ENCODE peak calls at places on chromosomes 2 and 18, in eight cellular contexts. One of them, this sample, is unnamed.

GRCh38 chr18:48074929-48075706 is 144.7 kb upstream of the SMAD2 start:
- DNase-seq in activated CD4-positive, alpha-beta memory T cell treated with anti-CD3 and anti-CD28 coated beads, Interleukin-2, amount 10 ng/mL, durations not matched to agents 7 days and 5 days: no peak
- DNase-seq in BJ: no peak
- DNase-seq in stimulated activated CD4-positive, alpha-beta T cell treated with anti-CD3 and anti-CD28 coated beads, Interleukin-1b, Interleukin-23, amount 100 ng/mL, for 48 hours: no peak
- DNase-seq in GM10248: no peak
- DNase-seq in iris pigment epithelial cell: no peak
- DNase-seq in AML-193: no peak
- DNase-seq in SW480: no peak
- DNase-seq in this sample: no peak

GRCh38 chr18:45542043-45542442 is 73.2 kb upstream of the SLC14A2 start:
- DNase-seq in activated CD4-positive, alpha-beta memory T cell treated with anti-CD3 and anti-CD28 coated beads, Interleukin-2, amount 10 ng/mL, durations not matched to agents 7 days and 5 days: no peak
- DNase-seq in BJ: no peak
- DNase-seq in stimulated activated CD4-positive, alpha-beta T cell treated with anti-CD3 and anti-CD28 coated beads, Interleukin-1b, Interleukin-23, amount 100 ng/mL, for 48 hours: no peak
- DNase-seq in GM10248: no peak
- DNase-seq in iris pigment epithelial cell: no peak
- DNase-seq in AML-193: no peak
- DNase-seq in SW480: no peak
- DNase-seq in this sample: no peak

GRCh38 chr18:7514796-7515440 is 52.2 kb upstream of the PTPRM start:
- DNase-seq in activated CD4-positive, alpha-beta memory T cell treated with anti-CD3 and anti-CD28 coated beads, Interleukin-2, amount 10 ng/mL, durations not matched to agents 7 days and 5 days: no peak
- DNase-seq in BJ: no peak
- DNase-seq in stimulated activated CD4-positive, alpha-beta T cell treated with anti-CD3 and anti-CD28 coated beads, Interleukin-1b, Interleukin-23, amount 100 ng/mL, for 48 hours: no peak
- DNase-seq in GM10248: no peak
- DNase-seq in iris pigment epithelial cell: no peak
- DNase-seq in AML-193: no peak
- DNase-seq in SW480: no peak
- DNase-seq in this sample: no peak

GRCh38 chr2:230700447-230700846 is 12.2 kb upstream of the CAB39 start:
- DNase-seq in activated CD4-positive, alpha-beta memory T cell treated with anti-CD3 and anti-CD28 coated beads, Interleukin-2, amount 10 ng/mL, durations not matched to agents 7 days and 5 days: no peak
- DNase-seq in BJ: no peak
- DNase-seq in stimulated activated CD4-positive, alpha-beta T cell treated with anti-CD3 and anti-CD28 coated beads, Interleukin-1b, Interleukin-23, amount 100 ng/mL, for 48 hours: no peak
- DNase-seq in GM10248: no peak
- DNase-seq in iris pigment epithelial cell: no peak
- DNase-seq in AML-193: peak; percentile 65
- DNase-seq in SW480: no peak
- DNase-seq in this sample: no peak

GRCh38 chr2:38178556-38179419 is 102.8 kb upstream of the CYP1B1 start:
- DNase-seq in activated CD4-positive, alpha-beta memory T cell treated with anti-CD3 and anti-CD28 coated beads, Interleukin-2, amount 10 ng/mL, durations not matched to agents 7 days and 5 days: no peak
- DNase-seq in BJ: peak; percentile 56
- DNase-seq in stimulated activated CD4-positive, alpha-beta T cell treated with anti-CD3 and anti-CD28 coated beads, Interleukin-1b, Interleukin-23, amount 100 ng/mL, for 48 hours: no peak
- DNase-seq in GM10248: peak; percentile 27
- DNase-seq in iris pigment epithelial cell: peak; percentile 99
- DNase-seq in AML-193: peak; percentile 79
- DNase-seq in SW480: peak; percentile 27
- DNase-seq in this sample: no peak

GRCh38 chr2:88919087-88919738 is 227.7 kb downstream of the RPIA start:
- DNase-seq in activated CD4-positive, alpha-beta memory T cell treated with anti-CD3 and anti-CD28 coated beads, Interleukin-2, amount 10 ng/mL, durations not matched to agents 7 days and 5 days: no peak
- DNase-seq in BJ: no peak
- DNase-seq in stimulated activated CD4-positive, alpha-beta T cell treated with anti-CD3 and anti-CD28 coated beads, Interleukin-1b, Interleukin-23, amount 100 ng/mL, for 48 hours: no peak
- DNase-seq in GM10248: no peak
- DNase-seq in iris pigment epithelial cell: peak; percentile 36
- DNase-seq in AML-193: peak; percentile 10
- DNase-seq in SW480: peak; percentile 25
- DNase-seq in this sample: no peak

GRCh38 chr2:221680548-221680947 is 108.4 kb upstream of the EPHA4 start:
- DNase-seq in activated CD4-positive, alpha-beta memory T cell treated with anti-CD3 and anti-CD28 coated beads, Interleukin-2, amount 10 ng/mL, durations not matched to agents 7 days and 5 days: no peak
- DNase-seq in BJ: no peak
- DNase-seq in stimulated activated CD4-positive, alpha-beta T cell treated with anti-CD3 and anti-CD28 coated beads, Interleukin-1b, Interleukin-23, amount 100 ng/mL, for 48 hours: no peak
- DNase-seq in GM10248: no peak
- DNase-seq in iris pigment epithelial cell: no peak
- DNase-seq in AML-193: no peak
- DNase-seq in SW480: no peak
- DNase-seq in this sample: no peak

GRCh38 chr2:102337481-102338386 is 17.9 kb upstream of the IL18R1 start:
- DNase-seq in activated CD4-positive, alpha-beta memory T cell treated with anti-CD3 and anti-CD28 coated beads, Interleukin-2, amount 10 ng/mL, durations not matched to agents 7 days and 5 days: no peak
- DNase-seq in BJ: no peak
- DNase-seq in stimulated activated CD4-positive, alpha-beta T cell treated with anti-CD3 and anti-CD28 coated beads, Interleukin-1b, Interleukin-23, amount 100 ng/mL, for 48 hours: no peak
- DNase-seq in GM10248: no peak
- DNase-seq in iris pigment epithelial cell: no peak
- DNase-seq in AML-193: no peak
- DNase-seq in SW480: no peak
- DNase-seq in this sample: no peak

GRCh38 chr18:58101291-58101706 is 57.3 kb downstream of the NEDD4L start:
- DNase-seq in activated CD4-positive, alpha-beta memory T cell treated with anti-CD3 and anti-CD28 coated beads, Interleukin-2, amount 10 ng/mL, durations not matched to agents 7 days and 5 days: no peak
- DNase-seq in BJ: no peak
- DNase-seq in stimulated activated CD4-positive, alpha-beta T cell treated with anti-CD3 and anti-CD28 coated beads, Interleukin-1b, Interleukin-23, amount 100 ng/mL, for 48 hours: no peak
- DNase-seq in GM10248: no peak
- DNase-seq in iris pigment epithelial cell: no peak
- DNase-seq in AML-193: no peak
- DNase-seq in SW480: no peak
- DNase-seq in this sample: no peak

GRCh38 chr2:29632018-29632417 is 289.4 kb downstream of the ALK start:
- DNase-seq in activated CD4-positive, alpha-beta memory T cell treated with anti-CD3 and anti-CD28 coated beads, Interleukin-2, amount 10 ng/mL, durations not matched to agents 7 days and 5 days: no peak
- DNase-seq in BJ: no peak
- DNase-seq in stimulated activated CD4-positive, alpha-beta T cell treated with anti-CD3 and anti-CD28 coated beads, Interleukin-1b, Interleukin-23, amount 100 ng/mL, for 48 hours: no peak
- DNase-seq in GM10248: no peak
- DNase-seq in iris pigment epithelial cell: peak; percentile 20
- DNase-seq in AML-193: no peak
- DNase-seq in SW480: no peak
- DNase-seq in this sample: no peak

GRCh38 chr18:59549797-59550516 is 147.3 kb downstream of the CCBE1 start:
- DNase-seq in activated CD4-positive, alpha-beta memory T cell treated with anti-CD3 and anti-CD28 coated beads, Interleukin-2, amount 10 ng/mL, durations not matched to agents 7 days and 5 days: no peak
- DNase-seq in BJ: no peak
- DNase-seq in stimulated activated CD4-positive, alpha-beta T cell treated with anti-CD3 and anti-CD28 coated beads, Interleukin-1b, Interleukin-23, amount 100 ng/mL, for 48 hours: no peak
- DNase-seq in GM10248: no peak
- DNase-seq in iris pigment epithelial cell: no peak
- DNase-seq in AML-193: no peak
- DNase-seq in SW480: no peak
- DNase-seq in this sample: peak; percentile 31

GRCh38 chr2:17821535-17822451 is 5.5 kb downstream of the MSGN1 start:
- DNase-seq in activated CD4-positive, alpha-beta memory T cell treated with anti-CD3 and anti-CD28 coated beads, Interleukin-2, amount 10 ng/mL, durations not matched to agents 7 days and 5 days: no peak
- DNase-seq in BJ: no peak
- DNase-seq in stimulated activated CD4-positive, alpha-beta T cell treated with anti-CD3 and anti-CD28 coated beads, Interleukin-1b, Interleukin-23, amount 100 ng/mL, for 48 hours: no peak
- DNase-seq in GM10248: no peak
- DNase-seq in iris pigment epithelial cell: no peak
- DNase-seq in AML-193: no peak
- DNase-seq in SW480: no peak
- DNase-seq in this sample: no peak

GRCh38 chr2:44975571-44976450 is 33.4 kb downstream of the SIX2 start:
- DNase-seq in activated CD4-positive, alpha-beta memory T cell treated with anti-CD3 and anti-CD28 coated beads, Interleukin-2, amount 10 ng/mL, durations not matched to agents 7 days and 5 days: no peak
- DNase-seq in BJ: no peak
- DNase-seq in stimulated activated CD4-positive, alpha-beta T cell treated with anti-CD3 and anti-CD28 coated beads, Interleukin-1b, Interleukin-23, amount 100 ng/mL, for 48 hours: no peak
- DNase-seq in GM10248: peak; percentile 45
- DNase-seq in iris pigment epithelial cell: no peak
- DNase-seq in AML-193: no peak
- DNase-seq in SW480: no peak
- DNase-seq in this sample: no peak

GRCh38 chr18:49155410-49155809 is 204.6 kb upstream of the SMAD7 start:
- DNase-seq in activated CD4-positive, alpha-beta memory T cell treated with anti-CD3 and anti-CD28 coated beads, Interleukin-2, amount 10 ng/mL, durations not matched to agents 7 days and 5 days: no peak
- DNase-seq in BJ: no peak
- DNase-seq in stimulated activated CD4-positive, alpha-beta T cell treated with anti-CD3 and anti-CD28 coated beads, Interleukin-1b, Interleukin-23, amount 100 ng/mL, for 48 hours: no peak
- DNase-seq in GM10248: no peak
- DNase-seq in iris pigment epithelial cell: no peak
- DNase-seq in AML-193: no peak
- DNase-seq in SW480: no peak
- DNase-seq in this sample: no peak

GRCh38 chr18:55886886-55887285 is 298.9 kb upstream of the TCF4 start:
- DNase-seq in activated CD4-positive, alpha-beta memory T cell treated with anti-CD3 and anti-CD28 coated beads, Interleukin-2, amount 10 ng/mL, durations not matched to agents 7 days and 5 days: no peak
- DNase-seq in BJ: no peak
- DNase-seq in stimulated activated CD4-positive, alpha-beta T cell treated with anti-CD3 and anti-CD28 coated beads, Interleukin-1b, Interleukin-23, amount 100 ng/mL, for 48 hours: no peak
- DNase-seq in GM10248: no peak
- DNase-seq in iris pigment epithelial cell: no peak
- DNase-seq in AML-193: no peak
- DNase-seq in SW480: no peak
- DNase-seq in this sample: no peak

GRCh38 chr2:240962371-240963064 is 35.9 kb upstream of the SNED1 start:
- DNase-seq in activated CD4-positive, alpha-beta memory T cell treated with anti-CD3 and anti-CD28 coated beads, Interleukin-2, amount 10 ng/mL, durations not matched to agents 7 days and 5 days: peak; percentile 13
- DNase-seq in BJ: no peak
- DNase-seq in stimulated activated CD4-positive, alpha-beta T cell treated with anti-CD3 and anti-CD28 coated beads, Interleukin-1b, Interleukin-23, amount 100 ng/mL, for 48 hours: no peak
- DNase-seq in GM10248: no peak
- DNase-seq in iris pigment epithelial cell: peak; percentile 24
- DNase-seq in AML-193: no peak
- DNase-seq in SW480: no peak
- DNase-seq in this sample: peak; percentile 26

GRCh38 chr2:185374878-185375277 is 363.7 kb upstream of the FSIP2 start:
- DNase-seq in activated CD4-positive, alpha-beta memory T cell treated with anti-CD3 and anti-CD28 coated beads, Interleukin-2, amount 10 ng/mL, durations not matched to agents 7 days and 5 days: no peak
- DNase-seq in BJ: no peak
- DNase-seq in stimulated activated CD4-positive, alpha-beta T cell treated with anti-CD3 and anti-CD28 coated beads, Interleukin-1b, Interleukin-23, amount 100 ng/mL, for 48 hours: no peak
- DNase-seq in GM10248: no peak
- DNase-seq in iris pigment epithelial cell: peak; percentile 0
- DNase-seq in AML-193: no peak
- DNase-seq in SW480: no peak
- DNase-seq in this sample: no peak

This sample was measured in stomach.